ENCODE peak calls at places on chromosomes 7 and 10, in four cellular contexts. W is colonic mucosa, L is left ventricle myocardium inferior, P is AG04449. H is an unnamed sample.

GRCh38 chr10:64571053-64571452 is 1049.9 kb downstream of the REEP3 start:
- DNase-seq in P (no peak), L (no peak), W (no peak), H (no peak)

GRCh38 chr7:27586825-27587224 is 75.9 kb downstream of the HIBADH start:
- DNase-seq in W (peak), L (no peak), P (no peak), H (no peak)

GRCh38 chr10:114413398-114413797 is 9.1 kb upstream of the AFAP1L2 start:
- DNase-seq in W (no peak), P (no peak), L (peak), H (peak)

GRCh38 chr10:504806-505205 is 184.7 kb downstream of the DIP2C start:
- DNase-seq in W (no peak), P (no peak), L (no peak), H (no peak)

GRCh38 chr7:10802526-10802925 is 171.1 kb upstream of the PHF14 start:
- DNase-seq in P (no peak), L (no peak), W (no peak), H (peak)

GRCh38 chr10:72274730-72275350 is 1.1 kb downstream of the DDIT4 start:
- DNase-seq in P (no peak), W (peak), L (peak), H (no peak)

GRCh38 chr10:93039110-93039509 is 21.5 kb upstream of the CYP26C1 start:
- DNase-seq in P (no peak), L (no peak), W (no peak), H (no peak)

GRCh38 chr10:26621889-26622681 is 75.4 kb upstream of the PDSS1 start:
- DNase-seq in P (no peak), L (peak), W (peak), H (no peak)

GRCh38 chr7:36085096-36085495 is 68.0 kb upstream of the EEPD1 start:
- DNase-seq in W (no peak), L (no peak), P (no peak), H (no peak)

DNA sequence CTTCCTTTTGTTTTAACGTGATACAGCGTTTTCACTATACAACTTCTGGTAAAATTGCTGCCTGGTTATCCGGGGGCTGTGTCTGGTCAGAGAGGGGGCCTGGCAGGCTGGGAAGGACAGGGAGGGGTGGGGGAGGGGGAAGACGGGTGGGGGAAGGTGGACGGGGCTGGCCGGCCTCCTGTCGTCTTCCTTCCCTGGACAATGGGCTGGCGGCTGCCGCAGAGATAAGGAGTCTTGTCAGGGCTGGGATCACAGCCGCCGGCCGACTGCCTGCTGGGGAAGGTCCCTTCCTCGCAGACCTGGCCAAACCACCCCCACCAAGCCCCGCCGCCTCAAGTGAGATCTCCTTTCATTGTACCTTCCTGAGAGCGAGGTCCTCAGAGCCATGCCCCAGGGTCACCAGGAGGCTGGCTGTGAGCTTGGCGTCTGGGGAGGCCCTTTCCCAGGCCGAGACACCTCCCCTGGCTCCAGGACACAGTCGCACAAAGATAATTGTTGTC is 151.2 kb upstream of the TNRC18 start:
- DNase-seq in P (no peak), L (no peak), W (no peak), H (no peak)
- H3K4me3 ChIP-seq in P (no peak), L (peak), W (no peak), H (no peak)

GRCh38 chr10:107813396-107813795 is 648.9 kb upstream of the SORCS1 start:
- DNase-seq in L (no peak), W (no peak), P (no peak), H (no peak)

GRCh38 chr10:107809889-107810288 is 645.4 kb upstream of the SORCS1 start:
- DNase-seq in W (no peak), L (no peak), P (no peak), H (no peak)

DNA sequence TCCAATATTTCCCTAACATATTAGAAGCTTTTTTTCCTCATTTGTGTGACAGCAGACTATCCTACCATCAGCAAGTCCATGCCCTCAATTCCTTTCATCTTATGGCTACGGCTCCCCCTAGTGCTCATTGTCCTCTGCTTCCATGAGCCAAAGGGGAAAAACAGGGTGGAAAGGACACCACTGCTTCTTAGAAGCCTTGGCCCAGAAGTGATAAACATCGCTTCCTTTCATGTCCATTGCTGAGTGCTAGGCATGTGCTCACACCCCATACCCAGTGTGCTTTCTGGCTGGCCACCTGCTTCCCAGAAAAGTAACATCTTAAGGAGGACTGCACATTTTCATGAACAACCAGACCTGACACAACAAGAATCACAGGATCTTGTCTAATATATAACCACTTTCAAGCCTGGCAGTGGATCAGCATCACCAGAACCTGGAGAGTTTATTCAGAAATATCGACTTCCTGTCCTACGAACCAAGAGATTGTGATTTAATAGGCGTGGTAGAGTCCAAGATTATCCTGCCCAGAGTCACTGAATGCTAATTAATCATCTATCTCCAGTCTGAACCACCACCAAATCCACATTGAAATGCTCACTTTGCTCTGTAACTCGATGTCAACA is 650.5 kb upstream of the SORCS1 start:
- DNase-seq in W (peak), P (peak), L (no peak), H (peak)
- TF ChIP-seq CTCF in W (peak), P (peak), L (peak), H (peak)

GRCh38 chr10:128125416-128125943 is 743 bp downstream of the MKI67 start:
- DNase-seq in W (peak), L (no peak), P (no peak), H (no peak)

GRCh38 chr10:128121750-128122412 is 4.3 kb downstream of the MKI67 start:
- DNase-seq in W (no peak), L (no peak), P (no peak), H (no peak)

GRCh38 chr10:128123853-128124252 is 2.4 kb downstream of the MKI67 start:
- DNase-seq in P (no peak), W (no peak), L (no peak), H (no peak)

GRCh38 chr10:128125944-128126764 is at the start of gene MKI67:
- DNase-seq in L (peak), P (no peak), W (peak), H (no peak)

DNA sequence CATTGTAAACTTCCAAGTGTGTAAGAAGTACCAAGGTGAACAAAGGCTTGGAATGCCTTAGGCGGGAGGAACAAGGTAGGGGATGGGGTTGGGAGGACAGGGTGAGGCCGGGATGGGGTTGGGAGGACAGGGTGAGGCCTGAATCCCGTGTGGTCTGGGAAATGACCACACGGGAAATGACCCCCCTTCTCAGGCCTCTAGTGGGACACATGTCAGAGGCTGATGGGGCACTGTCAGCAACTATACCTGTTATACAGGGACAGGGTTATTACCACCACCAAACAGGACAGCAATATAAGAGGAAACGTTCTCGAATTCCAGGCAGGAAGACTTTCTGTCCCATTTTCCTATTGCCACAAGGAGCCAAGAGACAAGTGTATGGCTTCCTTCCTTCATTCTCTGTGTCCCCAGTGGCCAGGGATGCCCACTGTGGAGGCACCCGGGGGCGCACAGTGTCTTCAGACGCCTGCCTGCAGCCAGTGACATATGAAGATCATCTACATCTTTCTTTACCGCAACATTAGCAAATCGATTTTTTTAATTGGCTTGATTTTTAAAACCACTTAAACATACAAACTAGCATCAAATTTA is 1.3 kb downstream of the MKI67 start:
- DNase-seq in P (no peak), W (no peak), L (no peak), H (no peak)
- H3K4me3 ChIP-seq in P (peak), W (peak), L (peak), H (peak)

GRCh38 chr10:51892965-51893658 is 193.7 kb upstream of the CSTF2T start:
- DNase-seq in P (no peak), L (no peak), W (no peak), H (no peak)
- TF ChIP-seq CTCF in P (no peak), L (peak), W (no peak), H (peak)

GRCh38 chr7:128829391-128830166 is 627 bp upstream of the FLNC start:
- DNase-seq in P (no peak), L (no peak), W (no peak), H (no peak)
- H3K4me3 ChIP-seq in P (peak), L (peak), W (peak), H (peak)

DNA sequence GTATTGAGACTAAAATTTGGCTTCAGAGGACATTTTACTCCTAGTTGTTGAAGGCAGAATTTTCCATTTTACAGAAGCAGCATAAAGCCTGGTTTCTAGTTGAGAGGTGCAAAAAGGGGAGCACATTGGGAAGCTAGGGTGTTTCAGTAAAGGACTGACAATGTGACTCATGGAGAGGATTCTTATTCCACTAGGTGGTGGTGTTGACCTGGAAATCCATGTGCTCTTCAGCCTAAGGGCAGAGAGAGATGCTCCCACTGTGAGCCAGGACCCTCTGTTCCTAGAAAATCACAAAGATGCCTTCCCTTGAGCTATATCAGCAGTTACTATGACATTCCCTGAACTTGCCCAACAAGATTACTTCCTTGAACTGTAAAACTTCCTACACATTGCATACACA is 687.8 kb downstream of the IPMK start:
- DNase-seq in L (no peak), P (no peak), W (no peak), H (peak)
- TF ChIP-seq CTCF in L (peak), P (no peak), W (no peak), H (peak)

GRCh38 chr7:116932566-116932965 is 20.7 kb upstream of the ST7 start:
- DNase-seq in W (no peak), P (no peak), L (no peak), H (no peak)
- H3K4me3 ChIP-seq in W (no peak), P (no peak), L (no peak), H (no peak)

DNA sequence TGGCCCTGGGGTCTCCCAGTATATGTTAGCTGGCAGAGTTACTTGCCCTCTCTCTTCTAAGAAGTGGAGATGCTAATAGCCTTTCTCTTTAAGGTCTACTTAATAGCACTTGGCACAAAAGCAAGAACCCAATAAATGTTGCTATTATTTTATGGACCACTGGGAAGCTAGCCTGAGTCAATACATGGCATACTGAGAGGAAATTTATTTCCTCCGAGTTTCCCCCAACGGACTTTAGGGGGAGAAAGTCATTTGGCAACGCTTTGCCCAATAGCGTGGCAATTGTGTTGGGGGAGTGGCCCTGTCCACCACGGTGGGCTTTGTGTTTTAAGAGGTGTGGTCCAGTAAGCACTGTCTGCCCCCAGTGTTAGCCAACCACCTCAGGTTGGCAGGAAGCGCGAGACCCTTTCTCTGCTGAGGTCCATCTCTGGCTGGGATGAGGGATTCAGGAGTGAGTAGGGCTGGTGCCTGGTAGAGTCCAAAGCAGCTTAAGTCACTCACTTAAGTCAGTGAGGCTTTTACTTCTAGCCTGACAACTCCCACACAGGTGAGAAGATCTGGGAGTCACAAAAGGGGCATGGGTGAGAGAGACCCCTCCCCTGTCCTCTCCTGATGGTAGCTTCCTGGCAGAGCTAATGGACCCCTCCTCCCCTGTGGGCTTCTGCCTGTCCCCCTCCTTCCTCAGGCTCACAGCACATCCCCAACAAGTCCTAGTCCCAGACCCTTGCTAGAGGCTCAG is 87.6 kb upstream of the SMNDC1 start:
- DNase-seq in P (no peak), L (no peak), W (no peak), H (no peak)
- TF ChIP-seq CTCF in P (no peak), L (no peak), W (no peak), H (no peak)

GRCh38 chr7:87129836-87130235 is 22.4 kb upstream of the DMTF1 start:
- DNase-seq in W (no peak), P (no peak), L (no peak), H (no peak)
- H3K4me3 ChIP-seq in W (no peak), P (no peak), L (no peak), H (no peak)